ENCODE peak calls at places on chromosomes 7 and 10, in ten cellular contexts. O is OCI-LY7; V is NCI-H1105 treated with DMSO at 0.1 percent for 48 hours; C is activated T-helper 1 cell treated with anti-CD3 and anti-CD28 coated beads, Interleukin-12 subunit alpha, Interleukin-12 subunit beta, Interleukin-2, Interleukin-4 antibody, amounts not matched to agents 30 ng/mL and 10 ng/mL and 1 ng/mL, durations not matched to agents 14 hours and 24 hours and 36 hours; G is HCEC 1CT; K is transverse colon; I is Calu3; U is pons; F is foreskin fibroblast; L is NCI-H146. Q is an unnamed sample.

GRCh38 chr7:73844848-73845460 is 2.6 kb upstream of the METTL27 start:
- DNase-seq in K (no peak), F (peak; percentile 71), C (no peak), U (no peak), G (peak; percentile 26), I (no peak), V (no peak), O (no peak), L (no peak), Q (peak; percentile 88)

GRCh38 chr7:95690367-95690947 is 81.9 kb upstream of the DYNC1I1 start:
- DNase-seq in I (peak; percentile 14), L (peak; percentile 75), U (peak; percentile 77), F (peak; percentile 10), C (no peak), V (peak; percentile 66), O (peak; percentile 43), K (no peak), G (peak; percentile 36), Q (peak; percentile 56)

GRCh38 chr10:96588601-96589419 is 2.0 kb upstream of the TM9SF3 start:
- DNase-seq in C (peak; percentile 11), U (no peak), L (no peak), K (no peak), V (no peak), F (no peak), O (no peak), G (peak; percentile 44), I (no peak), Q (peak; percentile 45)

GRCh38 chr10:125035136-125035535 is 93.2 kb downstream of the ZRANB1 start:
- DNase-seq in C (no peak), F (peak; percentile 90), V (no peak), K (no peak), O (no peak), I (no peak), U (no peak), L (no peak), G (peak; percentile 95), Q (peak; percentile 91)

GRCh38 chr10:99507265-99507664 is 25.5 kb upstream of the NKX2-3 start:
- DNase-seq in I (no peak), L (no peak), V (no peak), O (no peak), U (no peak), C (no peak), K (no peak), F (no peak), G (peak; percentile 57), Q (no peak)

GRCh38 chr7:95002726-95003125 is 95.3 kb downstream of the PPP1R9A start:
- DNase-seq in K (no peak), I (no peak), G (no peak), O (no peak), U (no peak), V (no peak), F (no peak), L (no peak), C (no peak), Q (no peak)

GRCh38 chr10:79938728-79939380 is 10.1 kb downstream of the SFTPD start:
- DNase-seq in G (no peak), F (no peak), K (peak; percentile 37), L (no peak), C (no peak), O (peak; percentile 40), I (no peak), V (no peak), U (peak; percentile 85), Q (no peak)

GRCh38 chr7:115135769-115136410 is 214.0 kb downstream of the MDFIC start:
- DNase-seq in I (no peak), O (no peak), K (no peak), V (peak; percentile 50), U (peak; percentile 2), F (no peak), L (no peak), G (no peak), C (no peak), Q (no peak)

GRCh38 chr10:60943372-60944158 is 420 bp downstream of the RHOBTB1 start:
- DNase-seq in O (no peak), G (peak; percentile 55), V (no peak), F (no peak), K (peak; percentile 55), C (no peak), I (peak; percentile 66), U (peak; percentile 72), L (peak; percentile 74), Q (peak; percentile 45)

GRCh38 chr10:43229208-43230061 is 37.4 kb downstream of the RASGEF1A start:
- DNase-seq in U (no peak), C (peak; percentile 19), K (peak; percentile 24), F (no peak), V (no peak), O (no peak), I (peak; percentile 60), L (peak; percentile 56), G (no peak), Q (no peak)

GRCh38 chr10:70331486-70332268 is 47.9 kb upstream of the NPFFR1 start:
- DNase-seq in G (peak; percentile 94), K (peak; percentile 32), L (peak; percentile 82), F (peak; percentile 93), O (peak; percentile 93), I (peak; percentile 81), C (no peak), V (peak; percentile 31), U (peak; percentile 89), Q (peak; percentile 89)

GRCh38 chr10:109474817-109475216 is 448.5 kb downstream of the XPNPEP1 start:
- DNase-seq in L (no peak), V (no peak), U (no peak), F (no peak), C (no peak), G (no peak), K (no peak), I (no peak), O (no peak), Q (no peak)

GRCh38 chr10:113865896-113866295 is 11.4 kb downstream of the NHLRC2 start:
- DNase-seq in C (no peak), G (no peak), V (no peak), K (no peak), O (no peak), F (no peak), L (no peak), I (no peak), U (no peak), Q (no peak)

GRCh38 chr7:148234715-148235114 is 355.9 kb upstream of the C7orf33 start:
- DNase-seq in I (no peak), O (no peak), L (no peak), V (no peak), U (no peak), F (no peak), C (no peak), G (no peak), K (no peak), Q (no peak)

GRCh38 chr7:27169658-27170493 is 4.2 kb downstream of the HOXA10 start:
- DNase-seq in G (peak; percentile 58), L (peak; percentile 35), V (peak; percentile 75), K (peak; percentile 28), C (no peak), U (no peak), I (peak; percentile 79), O (no peak), F (no peak), Q (peak; percentile 66)

GRCh38 chr7:133419036-133419435 is 166.2 kb downstream of the EXOC4 start:
- DNase-seq in L (no peak), U (no peak), K (no peak), O (no peak), C (no peak), G (no peak), V (no peak), I (no peak), F (peak; percentile 25), Q (no peak)

GRCh38 chr10:23067939-23068775 is 27.2 kb upstream of the MSRB2 start:
- DNase-seq in V (peak; percentile 60), U (peak; percentile 86), L (peak; percentile 79), C (peak; percentile 14), F (peak; percentile 27), G (peak; percentile 56), K (peak; percentile 85), O (peak; percentile 63), I (peak; percentile 73), Q (peak; percentile 21)

GRCh38 chr7:151808296-151809155 is 68.4 kb downstream of the PRKAG2 start:
- DNase-seq in K (no peak), U (no peak), C (no peak), O (no peak), G (peak; percentile 26), I (peak; percentile 62), F (no peak), L (no peak), V (no peak), Q (no peak)

GRCh38 chr10:63583397-63583796 is 62.2 kb downstream of the REEP3 start:
- DNase-seq in U (no peak), K (no peak), C (no peak), F (no peak), G (no peak), V (no peak), L (no peak), O (no peak), I (no peak), Q (no peak)

GRCh38 chr7:21542891-21543527 is at the start of gene DNAH11:
- DNase-seq in F (peak; percentile 24), V (no peak), K (peak; percentile 11), C (peak; percentile 21), L (peak; percentile 72), G (no peak), I (peak; percentile 71), O (no peak), U (no peak), Q (no peak)

GRCh38 chr10:102628451-102628911 is 15.8 kb upstream of the TRIM8 start:
- DNase-seq in G (peak; percentile 29), V (no peak), C (no peak), K (no peak), F (no peak), O (no peak), I (peak; percentile 26), U (peak; percentile 93), L (no peak), Q (no peak)

GRCh38 chr10:112953075-112953501 is 3.0 kb downstream of the TCF7L2 start:
- DNase-seq in K (peak; percentile 52), L (no peak), F (no peak), C (no peak), I (peak; percentile 21), V (no peak), G (peak; percentile 38), O (no peak), U (no peak), Q (no peak)

GRCh38 chr10:70369498-70370018 is 12.9 kb downstream of the LRRC20 start:
- DNase-seq in L (no peak), F (no peak), G (no peak), C (no peak), V (no peak), I (no peak), K (no peak), O (no peak), U (no peak), Q (no peak)

GRCh38 chr10:2279666-2280065 is 542.3 kb upstream of the ADARB2 start:
- DNase-seq in C (no peak), V (no peak), K (no peak), G (no peak), L (no peak), F (no peak), O (no peak), U (no peak), I (no peak), Q (no peak)

Q was measured in HFFc6.